ENCODE peak calls at places on chromosomes 5 and 9, in four cellular contexts. Q is naive thymus-derived CD4-positive, alpha-beta T cell; S is iPS-NIHi11; J is thoracic aorta. G is an unnamed sample.

GRCh38 chr5:124744170-124744911 is 2.1 kb downstream of the ZNF608 start:
- DNase-seq in J (no peak), Q (no peak), S (no peak), G (no peak)

GRCh38 chr5:100762995-100763394 is 140.1 kb downstream of the ST8SIA4 start:
- DNase-seq in S (no peak), J (no peak), Q (no peak), G (no peak)

GRCh38 chr5:172932313-172933017 is 26.8 kb upstream of the RPL26L1 start:
- DNase-seq in Q (peak), J (peak), S (peak), G (peak)

GRCh38 chr5:150297934-150298595 is 4.6 kb downstream of the ARSI start:
- DNase-seq in Q (no peak), J (no peak), S (no peak), G (no peak)

GRCh38 chr5:160938532-160938931 is 86.5 kb upstream of the ATP10B start:
- DNase-seq in S (peak), J (no peak), Q (no peak), G (no peak)

GRCh38 chr5:109921735-109922395 is 232.1 kb downstream of the MAN2A1 start:
- DNase-seq in Q (peak), S (no peak), J (no peak), G (no peak)

GRCh38 chr9:108620767-108621166 is 235.0 kb downstream of the ACTL7B start:
- DNase-seq in J (no peak), S (no peak), Q (no peak), G (no peak)

GRCh38 chr9:5326187-5326586 is 13.5 kb downstream of the RLN1 start:
- DNase-seq in J (no peak), Q (no peak), S (no peak), G (peak)

GRCh38 chr9:92350129-92350739 is 24.5 kb downstream of the CENPP start:
- DNase-seq in Q (no peak), S (no peak), J (no peak), G (no peak)

GRCh38 chr5:137497396-137498290 is 1.5 kb downstream of the SPOCK1 start:
- DNase-seq in Q (no peak), J (no peak), S (no peak), G (peak)

GRCh38 chr9:124000161-124000783 is 11.3 kb upstream of the LHX2 start:
- DNase-seq in S (no peak), J (no peak), Q (no peak), G (peak)

GRCh38 chr5:56580864-56581263 is 234.5 kb upstream of the MAP3K1 start:
- DNase-seq in S (no peak), Q (no peak), J (no peak), G (no peak)

GRCh38 chr5:132905938-132906337 is 32.5 kb downstream of the LEAP2 start:
- DNase-seq in J (no peak), Q (no peak), S (no peak), G (peak)

GRCh38 chr5:488744-489688 is 35.2 kb downstream of the SLC9A3 start:
- DNase-seq in J (no peak), S (no peak), Q (no peak), G (no peak)

G was measured in GM23338.